ENCODE peak calls at places on chromosomes 11 and 22, in four cellular contexts. B is mammary epithelial cell, W is IMR-90, N is H9. V is an unnamed sample.

GRCh38 chr22:37193629-37194191 is 5.7 kb upstream of the C1QTNF6 start:
- DNase-seq in B (peak; percentile 52), W (peak; percentile 36), N (no peak), V (no peak)

GRCh38 chr11:85827768-85828639 is 17.1 kb upstream of the SYTL2 start:
- DNase-seq in B (peak; percentile 83), N (no peak), W (peak; percentile 91), V (peak; percentile 92)

GRCh38 chr11:125992893-125993292 is 47.0 kb downstream of the VSIG10L2 start:
- DNase-seq in N (no peak), W (no peak), B (no peak), V (no peak)

GRCh38 chr22:29000225-29000556 is 61.4 kb downstream of the C22orf31 start:
- DNase-seq in W (no peak), B (no peak), N (no peak), V (peak; percentile 25)

GRCh38 chr22:17314472-17314871 is 54.8 kb upstream of the CECR2 start:
- DNase-seq in B (no peak), N (no peak), W (no peak), V (no peak)

GRCh38 chr11:69376155-69377028 is 82.4 kb downstream of the MYEOV start:
- DNase-seq in N (no peak), B (peak; percentile 20), W (no peak), V (no peak)

GRCh38 chr11:1299621-1300020 is 9.8 kb downstream of the TOLLIP start:
- DNase-seq in B (no peak), N (peak; percentile 31), W (no peak), V (no peak)

GRCh38 chr22:17514092-17514491 is 49.2 kb upstream of the SLC25A18 start:
- DNase-seq in N (no peak), W (no peak), B (no peak), V (no peak)

GRCh38 chr11:8259316-8259995 is 4.2 kb downstream of the LMO1 start:
- DNase-seq in N (peak; percentile 17), B (no peak), W (no peak), V (no peak)

GRCh38 chr11:132858203-132858602 is 674.1 kb downstream of the OPCML start:
- DNase-seq in N (peak; percentile 85), W (peak; percentile 55), B (peak; percentile 42), V (peak; percentile 28)

GRCh38 chr22:46006379-46007002 is 29.5 kb upstream of the WNT7B start:
- DNase-seq in W (peak; percentile 80), N (peak; percentile 87), B (peak; percentile 78), V (peak; percentile 78)

GRCh38 chr11:125155767-125156166 is 8.8 kb upstream of the PKNOX2 start:
- DNase-seq in W (no peak), N (no peak), B (no peak), V (no peak)

GRCh38 chr11:134356656-134357544 is 25.1 kb downstream of the GLB1L2 start:
- DNase-seq in B (no peak), N (no peak), W (no peak), V (no peak)

DNA sequence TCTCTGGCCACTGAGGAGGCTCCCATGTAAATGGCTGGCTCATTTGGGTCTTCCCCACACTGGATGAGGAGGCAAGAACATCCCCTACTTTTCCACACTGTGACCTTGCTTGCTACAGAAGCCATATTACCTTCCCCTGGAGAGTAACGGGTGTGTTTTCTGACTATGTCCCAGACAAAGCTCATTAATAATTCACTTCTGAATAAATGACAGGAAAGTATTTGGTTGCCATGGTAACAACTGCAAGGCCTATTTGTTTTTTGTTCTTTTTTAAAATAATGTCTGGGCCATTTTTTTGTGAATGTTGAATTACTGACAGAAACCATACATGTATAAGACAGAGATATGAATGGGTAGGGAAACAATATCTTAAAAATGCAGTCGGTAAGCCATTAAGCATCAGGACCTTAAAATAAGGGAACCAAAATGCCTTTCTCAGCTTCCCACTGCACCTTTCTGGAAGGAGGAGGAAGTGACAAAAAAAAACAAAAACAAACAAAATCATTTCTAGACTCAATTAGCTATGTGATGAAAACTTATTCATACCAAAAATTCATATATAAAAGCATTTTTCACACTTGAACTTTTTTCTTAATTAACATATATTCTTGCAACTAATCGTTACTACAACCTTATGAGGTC is 31.9 kb downstream of the SLC1A2 start:
- DNase-seq in W (peak; percentile 53), B (no peak), N (no peak), V (peak; percentile 8)
- TF ChIP-seq CTCF in W (peak; percentile 60), B (peak; percentile 50), N (no peak), V (peak; percentile 48)

DNA sequence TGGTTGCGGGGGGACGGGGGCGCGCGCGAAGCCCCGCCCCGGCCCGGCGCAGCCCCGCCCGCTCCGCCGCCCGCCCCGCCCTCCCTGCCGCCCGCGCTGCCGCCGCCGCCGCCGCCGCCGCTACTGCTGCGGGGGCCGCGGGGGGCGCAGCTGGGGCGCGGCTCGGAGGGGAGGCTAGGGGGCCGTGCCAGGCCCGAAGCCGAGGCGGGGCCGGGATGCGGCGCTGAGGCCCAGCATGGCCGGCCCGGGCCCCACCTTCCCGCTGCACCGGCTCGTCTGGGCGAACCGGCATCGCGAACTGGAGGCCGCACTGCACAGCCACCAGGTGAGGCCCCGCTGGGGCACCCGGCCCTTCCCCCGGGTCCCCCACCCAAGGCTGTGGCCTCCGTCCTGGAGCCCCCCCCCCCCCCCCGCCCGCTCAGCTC is at the start of gene ANKRD13D:
- DNase-seq in B (peak; percentile 36), N (no peak), W (no peak), V (no peak)
- H3K4me1 ChIP-seq in B (peaks cover 35% of the 10 kb centered on the region), N (peaks cover 4% of the 10 kb centered on the region), W (peaks cover 21% of the 10 kb centered on the region), V (peaks cover 37% of the 10 kb centered on the region)

DNA sequence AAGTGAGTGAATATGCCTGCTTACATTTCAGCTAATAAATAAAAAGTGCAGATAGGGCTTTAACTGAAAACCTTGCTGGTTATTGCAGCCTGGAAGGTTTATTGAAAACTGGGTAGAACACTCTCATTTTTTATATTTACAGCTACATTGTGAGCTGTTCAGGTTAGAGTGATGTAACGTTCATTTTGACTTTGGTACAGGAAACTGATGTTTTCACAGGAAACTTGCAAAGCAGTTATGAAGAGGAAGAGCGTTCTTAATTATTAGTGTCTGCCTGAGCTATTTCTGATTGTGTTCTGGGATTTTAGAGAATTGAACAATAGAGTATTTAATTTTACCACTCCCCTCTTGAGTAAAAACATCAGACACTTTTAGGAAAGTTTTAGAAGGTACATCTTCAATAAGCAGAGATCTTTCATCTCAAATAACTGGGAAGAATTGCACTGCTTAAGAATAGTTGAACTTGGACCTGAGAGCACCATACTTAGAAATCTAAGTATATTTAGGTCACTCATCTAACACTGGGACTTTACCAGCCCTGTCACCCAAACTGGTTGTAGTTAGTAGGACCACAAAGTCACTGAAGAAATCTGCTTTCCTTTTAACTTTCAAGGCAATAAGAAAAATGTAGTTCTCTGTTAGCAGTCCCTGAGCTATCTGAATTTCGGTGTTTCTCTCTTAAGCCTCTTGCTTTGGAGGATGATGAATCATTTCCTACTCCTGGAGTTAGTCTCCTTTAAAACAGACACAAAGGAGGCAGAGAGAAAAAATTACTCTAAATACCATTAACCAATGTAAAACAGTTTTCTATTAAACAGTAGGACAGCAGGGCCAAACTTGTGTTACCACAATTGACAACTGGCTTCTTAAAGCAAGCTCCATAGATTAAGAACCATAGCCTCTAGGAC is 128.6 kb upstream of the DDI1 start:
- DNase-seq in N (no peak), B (peak; percentile 6), W (peak; percentile 68), V (peak; percentile 57)
- H3K4me2 ChIP-seq in N (no peak overlapping the region), B (no peak overlapping the region), W (peak overlapping the region; percentile 35), V (peak overlapping the region; percentile 60)

GRCh38 chr11:64226507-64227051 is 505 bp downstream of the NUDT22 start:
- DNase-seq in N (peak; percentile 69), W (no peak), B (peak; percentile 31), V (no peak)

GRCh38 chr11:64224151-64224890 is 1.7 kb downstream of the TRPT1 start:
- DNase-seq in W (no peak), N (no peak), B (peak; percentile 38), V (no peak)

GRCh38 chr11:64227405-64227956 is 1.4 kb downstream of the NUDT22 start:
- DNase-seq in N (no peak), B (peak; percentile 45), W (no peak), V (no peak)

GRCh38 chr11:64224891-64225607 is 937 bp downstream of the TRPT1 start:
- DNase-seq in N (no peak), W (no peak), B (no peak), V (no peak)

DNA sequence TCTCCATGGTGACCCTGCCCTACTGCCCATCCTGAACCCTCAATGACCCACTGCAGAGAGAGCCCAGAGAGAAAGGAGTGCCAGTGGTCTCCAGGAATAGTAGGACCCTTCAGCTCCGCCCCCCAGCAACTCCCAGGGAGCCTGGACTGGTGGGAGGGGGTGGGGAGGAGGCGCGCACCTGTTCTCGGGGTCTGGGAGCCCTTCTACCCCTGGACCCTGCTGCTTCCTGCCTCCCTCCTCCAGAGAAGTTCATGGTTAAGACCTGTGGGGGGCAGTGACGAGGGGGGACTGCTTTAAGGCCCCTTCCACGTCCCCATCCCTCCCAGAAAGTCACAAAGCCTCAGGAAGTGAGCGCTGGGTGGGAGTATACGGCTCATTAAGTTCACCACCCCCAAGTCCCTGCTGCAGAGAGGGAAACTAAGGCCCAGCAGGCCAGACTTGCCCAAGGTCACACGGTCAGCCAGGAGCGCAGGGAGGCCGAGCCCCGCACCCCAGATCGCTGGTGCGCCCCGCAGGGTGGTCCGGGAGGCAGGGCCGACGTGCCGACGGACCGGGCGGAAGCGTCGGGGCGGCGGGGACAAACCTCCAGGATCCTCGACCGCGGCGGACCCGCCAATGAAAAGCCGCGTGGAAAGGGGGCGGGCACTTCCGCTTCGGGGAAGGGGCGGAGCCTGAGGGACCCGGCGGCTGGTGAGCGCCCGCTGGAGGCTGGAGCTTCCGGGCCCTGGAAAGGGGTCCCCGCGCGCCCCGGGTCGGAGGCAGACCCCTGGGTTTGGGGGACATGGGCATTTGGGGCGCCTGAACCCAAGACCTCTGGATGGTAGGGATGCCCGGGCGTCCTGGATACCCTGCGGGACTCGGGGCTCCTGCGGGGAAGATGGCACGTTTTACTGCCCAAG is at the start of the genes NUDT22 and TRPT1:
- DNase-seq in B (peak; percentile 75), N (peak; percentile 90), W (peak; percentile 66), V (peak; percentile 48)
- TF ChIP-seq CTCF in B (peak; percentile 55), N (peak; percentile 46), W (peak; percentile 12), V (no peak)

DNA sequence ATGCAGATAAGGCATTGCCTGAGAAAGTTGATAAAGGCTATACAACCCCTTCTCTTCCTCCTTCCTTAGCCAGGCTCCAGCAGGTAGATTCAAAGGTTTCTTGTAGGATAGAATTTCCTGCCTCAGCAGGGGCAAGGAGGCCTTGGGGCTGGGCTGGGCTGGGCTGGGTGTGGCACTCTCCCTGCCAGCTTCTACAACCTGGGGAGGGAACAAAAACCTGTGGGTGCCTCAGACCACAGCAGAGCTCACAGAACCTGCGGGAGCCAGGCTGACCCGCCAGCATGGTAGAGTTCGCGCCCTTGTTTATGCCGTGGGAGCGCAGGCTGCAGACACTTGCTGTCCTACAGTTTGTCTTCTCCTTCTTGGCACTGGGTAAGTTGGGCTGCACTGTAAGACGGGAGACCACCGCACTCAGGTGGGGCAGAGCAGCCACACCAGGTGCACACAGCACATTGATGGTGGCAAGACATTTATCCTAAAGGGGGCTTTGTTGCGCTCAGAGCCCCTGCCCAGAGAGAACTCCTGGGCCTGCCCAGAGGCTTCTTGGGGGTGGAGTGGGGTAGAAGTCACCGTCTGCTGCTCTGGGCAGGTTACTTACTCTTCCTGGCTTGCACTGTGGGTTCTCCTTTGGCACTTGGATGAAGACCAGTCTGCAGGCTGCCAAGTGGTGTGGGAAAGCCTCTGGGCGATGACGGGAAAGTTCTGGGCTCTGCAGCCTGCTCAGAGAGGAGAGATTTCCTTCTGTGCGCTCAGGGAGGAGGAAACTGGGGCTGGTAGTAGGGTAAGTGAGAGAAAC is at the start of gene MOGAT2:
- DNase-seq in B (no peak), W (no peak), N (no peak), V (no peak)
- H3K4me1 ChIP-seq in B (no peaks in the 10 kb centered on the region), W (no peaks in the 10 kb centered on the region), N (peaks cover 2% of the 10 kb centered on the region), V (no peaks in the 10 kb centered on the region)

DNA sequence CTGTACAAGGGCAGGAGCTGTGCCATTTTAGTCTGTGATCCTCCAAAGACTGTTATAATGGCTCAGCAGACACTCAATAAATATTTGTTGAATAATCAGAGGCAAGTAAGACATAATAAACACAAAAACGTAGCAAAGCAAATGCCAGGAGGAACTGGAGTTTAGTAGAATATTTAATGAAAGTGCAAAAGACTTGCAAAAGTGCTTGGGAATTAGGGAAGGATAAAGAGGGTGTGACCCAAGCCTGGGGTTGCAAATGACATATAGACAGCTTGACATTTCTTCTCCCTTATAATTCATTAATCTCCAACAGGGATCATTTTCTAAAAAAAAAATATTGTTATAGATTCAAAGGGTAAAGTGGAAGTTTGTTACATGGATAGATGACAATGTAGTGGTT is 212.7 kb upstream of the PGR start:
- DNase-seq in N (no peak), W (no peak), B (no peak), V (no peak)
- H3K4me2 ChIP-seq in N (no peak overlapping the region), W (no peak overlapping the region), B (no peak overlapping the region), V (no peak overlapping the region)

V was measured in astrocyte.